ENCODE peak calls at places on chromosomes 16 and 17, in six cellular contexts. Q is B cell; O is H9; F is ovary; V is fibroblast of the aortic adventitia; B is activated CD8-positive, alpha-beta T cell treated with anti-CD3 and anti-CD28 coated beads for 36 hours. G is an unnamed sample.

GRCh38 chr17:57849163-57849873 is 526 bp downstream of the MRPS23 start:
- DNase-seq in Q (peak; percentile 46), V (no peak), B (peak; percentile 24), F (no peak), O (no peak), G (no peak)

GRCh38 chr17:79945591-79946255 is 89.9 kb downstream of the TBC1D16 start:
- DNase-seq in O (no peak), V (no peak), F (peak; percentile 22), Q (no peak), B (no peak), G (no peak)

GRCh38 chr17:43615952-43616351 is 45.8 kb downstream of the MEOX1 start:
- DNase-seq in B (no peak), V (no peak), O (no peak), Q (no peak), F (no peak), G (no peak)

GRCh38 chr17:58398574-58399266 is 18.6 kb downstream of the RNF43 start:
- DNase-seq in B (no peak), O (no peak), V (no peak), Q (no peak), F (no peak), G (no peak)

GRCh38 chr17:2232244-2232638 is 71.3 kb downstream of the SMG6 start:
- DNase-seq in O (no peak), V (peak; percentile 98), B (no peak), Q (no peak), F (no peak), G (no peak)

GRCh38 chr16:88394426-88394825 is 11.7 kb downstream of the ZNF469 start:
- DNase-seq in Q (no peak), B (no peak), V (no peak), O (no peak), F (no peak), G (no peak)

GRCh38 chr17:82820278-82821251 is 19.3 kb downstream of the ZNF750 start:
- DNase-seq in B (no peak), Q (no peak), O (peak; percentile 62), F (no peak), V (no peak), G (no peak)

GRCh38 chr16:30407794-30408534 is 558 bp downstream of the ZNF771 start:
- DNase-seq in V (no peak), O (no peak), Q (no peak), B (no peak), F (no peak), G (no peak)

GRCh38 chr17:68981288-68981687 is 26.1 kb upstream of the ABCA8 start:
- DNase-seq in F (peak; percentile 31), B (no peak), Q (no peak), V (peak; percentile 88), O (no peak), G (no peak)

GRCh38 chr16:65309294-65309850 is 187.5 kb upstream of the CDH11 start:
- DNase-seq in Q (no peak), O (no peak), V (no peak), F (no peak), B (no peak), G (no peak)

DNA sequence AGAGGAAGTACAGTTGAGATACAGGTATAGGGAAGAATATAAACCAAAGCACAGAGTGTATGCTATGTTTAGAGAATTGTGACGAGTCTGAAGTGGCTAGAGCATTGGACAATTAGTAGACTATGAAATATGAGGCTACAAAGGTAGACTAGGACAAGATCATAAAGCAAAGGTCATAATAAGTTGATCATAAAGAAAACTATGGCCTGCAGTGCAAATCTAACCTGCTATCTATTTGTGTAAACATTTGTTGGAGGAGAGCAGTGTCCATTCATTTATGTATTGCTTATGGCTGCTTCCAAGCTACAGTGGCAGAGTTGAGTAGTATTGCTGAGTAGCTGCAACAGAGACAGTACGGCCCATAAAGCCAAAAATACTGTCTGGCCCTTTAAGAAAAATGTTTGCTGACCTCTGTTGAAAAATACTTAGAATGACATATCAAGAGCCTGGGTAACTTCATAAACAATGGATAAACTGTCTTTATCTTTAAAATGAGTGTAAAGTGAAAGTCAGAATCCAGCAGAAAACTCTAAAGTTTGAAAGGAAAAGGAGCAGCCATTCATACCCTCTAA is 14.5 kb upstream of the OR1E2 start:
- DNase-seq in O (no peak), Q (no peak), B (no peak), V (no peak), F (no peak), G (no peak)
- TF ChIP-seq CTCF in O (no peak), Q (no peak), B (no peak), V (no peak), F (no peak), G (no peak)

DNA sequence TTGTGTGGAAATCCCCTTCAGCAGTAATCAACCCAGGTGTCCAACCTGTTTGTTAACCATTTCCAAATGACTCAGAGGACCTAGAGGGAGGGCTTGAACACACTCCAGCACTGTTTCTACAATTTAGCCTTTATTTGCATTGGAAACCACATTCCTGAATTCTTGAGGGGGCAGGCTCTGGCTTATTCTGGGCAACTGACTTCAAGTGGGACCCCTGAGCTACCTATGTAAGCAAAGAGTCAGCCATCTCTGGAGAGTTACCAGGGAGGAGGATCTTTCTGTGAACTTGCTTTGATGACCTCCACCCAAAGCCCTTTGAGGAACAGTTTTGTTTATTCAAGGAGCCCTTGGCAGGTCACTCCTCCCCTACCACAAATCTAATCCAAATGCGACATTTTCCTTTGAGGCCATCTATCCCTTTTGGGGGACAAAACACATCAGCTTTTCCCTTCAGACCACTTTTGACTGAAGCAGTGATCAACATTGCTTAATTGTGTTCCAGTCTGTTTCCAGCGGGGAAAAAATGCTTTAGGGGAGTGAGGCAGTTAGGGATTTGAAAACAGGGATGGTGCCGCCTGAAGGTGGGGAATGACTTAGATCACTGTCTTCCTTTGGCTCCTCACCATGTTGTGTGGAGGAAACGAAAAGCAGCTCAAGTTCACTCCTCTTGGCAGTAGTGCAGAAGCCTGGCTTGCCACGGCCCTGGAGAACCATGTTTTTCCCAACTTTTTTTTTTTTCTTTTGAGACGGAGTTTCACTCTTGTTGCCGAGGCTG is 46.2 kb downstream of the TUBD1 start:
- DNase-seq in B (peak; percentile 40), F (peak; percentile 60), V (peak; percentile 93), Q (peak; percentile 58), O (peak; percentile 48), G (peak; percentile 56)
- TF ChIP-seq CTCF in B (no peak), F (peak; percentile 9), V (no peak), Q (no peak), O (no peak), G (no peak)

DNA sequence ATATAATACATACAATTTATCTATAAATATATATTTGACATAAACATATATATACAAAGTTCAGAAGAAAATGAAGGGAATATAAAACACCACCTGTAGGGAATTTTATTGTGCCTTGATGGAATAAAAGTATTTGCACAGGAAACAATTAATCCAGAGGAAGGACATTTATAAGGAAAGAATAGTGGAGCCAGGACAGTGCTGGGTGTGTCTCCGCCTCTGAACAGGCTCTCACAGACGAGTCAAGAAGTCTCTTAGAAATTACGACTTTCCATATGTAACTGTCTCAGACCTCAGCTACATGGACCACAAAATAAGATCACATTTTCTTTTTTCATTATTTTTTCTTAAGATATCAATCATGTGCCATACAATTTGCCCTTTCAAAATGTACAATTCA is 93.9 kb downstream of the TMEM114 start:
- DNase-seq in V (no peak), O (no peak), Q (no peak), B (no peak), F (no peak), G (no peak)
- TF ChIP-seq CTCF in V (no peak), O (no peak), Q (no peak), B (no peak), F (no peak), G (no peak)

GRCh38 chr16:87352818-87353217 is 30.8 kb downstream of the FBXO31 start:
- DNase-seq in B (no peak), V (no peak), F (no peak), O (no peak), Q (no peak), G (no peak)
- TF ChIP-seq CTCF in B (no peak), V (no peak), F (no peak), O (no peak), Q (no peak), G (no peak)

G was measured in GM13976.